ENCODE peak calls at places on chromosomes 11 and 22, in six cellular contexts. U is heart left ventricle, R is uterus, M is transverse colon, W is spleen, C is esophagus squamous epithelium. F is an unnamed sample.
A peak's percentile ranks its signal among the peaks of the same experiment; 100 is the strongest.

GRCh38 chr11:98455500-98456186 is 565.1 kb upstream of the CNTN5 start:
- DNase-seq in U (no peak), R (no peak), M (no peak), W (no peak), C (no peak), F (no peak)

GRCh38 chr11:126607374-126607773 is 251.9 kb downstream of the ST3GAL4 start:
- DNase-seq in U (peak; percentile 24), R (no peak), M (peak; percentile 25), W (no peak), C (no peak), F (no peak)

GRCh38 chr11:45663486-45664375 is 1.7 kb downstream of the CHST1 start:
- DNase-seq in U (no peak), R (no peak), M (no peak), W (no peak), C (no peak), F (no peak)

GRCh38 chr11:33899383-33900037 is 7.6 kb upstream of the LMO2 start:
- DNase-seq in U (peak; percentile 85), R (peak; percentile 85), M (peak; percentile 52), W (no peak), C (peak; percentile 11), F (peak; percentile 89)

GRCh38 chr11:94402355-94402754 is 1.1 kb upstream of the GPR83 start:
- DNase-seq in U (no peak), R (no peak), M (no peak), W (no peak), C (no peak), F (no peak)

GRCh38 chr22:27905638-27906037 is 13.4 kb downstream of the PITPNB start:
- DNase-seq in U (no peak), R (no peak), M (no peak), W (no peak), C (no peak), F (no peak)

GRCh38 chr11:16739326-16739875 is 954 bp downstream of the C11orf58 start:
- DNase-seq in U (no peak), R (no peak), M (no peak), W (no peak), C (no peak), F (no peak)

GRCh38 chr11:120130176-120130980 is 7.5 kb downstream of the TRIM29 start:
- DNase-seq in U (no peak), R (peak; percentile 10), M (peak; percentile 7), W (peak; percentile 40), C (no peak), F (peak; percentile 85)

GRCh38 chr11:12102588-12103410 is 7.6 kb upstream of the MICAL2 start:
- DNase-seq in U (no peak), R (no peak), M (no peak), W (no peak), C (no peak), F (no peak)

GRCh38 chr11:11757871-11758270 is 83.9 kb upstream of the USP47 start:
- DNase-seq in U (no peak), R (no peak), M (no peak), W (no peak), C (no peak), F (no peak)

GRCh38 chr11:85685820-85686459 is at the start of gene CCDC89:
- DNase-seq in U (peak; percentile 83), R (peak; percentile 83), M (peak; percentile 48), W (peak; percentile 64), C (peak; percentile 10), F (peak; percentile 82)

GRCh38 chr11:31725176-31725575 is 85.9 kb downstream of the PAX6 start:
- DNase-seq in U (no peak), R (no peak), M (no peak), W (no peak), C (no peak), F (no peak)

GRCh38 chr11:114169321-114169749 is 109.8 kb downstream of the ZBTB16 start:
- DNase-seq in U (no peak), R (peak; percentile 72), M (no peak), W (no peak), C (no peak), F (peak; percentile 93)

GRCh38 chr11:484616-485015 is 22.4 kb downstream of the RNH1 start:
- DNase-seq in U (no peak), R (no peak), M (no peak), W (no peak), C (no peak), F (no peak)

GRCh38 chr11:47523491-47524199 is 29.3 kb downstream of the CELF1 start:
- DNase-seq in U (peak; percentile 59), R (peak; percentile 40), M (no peak), W (no peak), C (no peak), F (peak; percentile 70)

GRCh38 chr11:121452609-121453150 is at the start of gene SORL1-AS1:
- DNase-seq in U (no peak), R (no peak), M (peak; percentile 45), W (no peak), C (no peak), F (no peak)

DNA sequence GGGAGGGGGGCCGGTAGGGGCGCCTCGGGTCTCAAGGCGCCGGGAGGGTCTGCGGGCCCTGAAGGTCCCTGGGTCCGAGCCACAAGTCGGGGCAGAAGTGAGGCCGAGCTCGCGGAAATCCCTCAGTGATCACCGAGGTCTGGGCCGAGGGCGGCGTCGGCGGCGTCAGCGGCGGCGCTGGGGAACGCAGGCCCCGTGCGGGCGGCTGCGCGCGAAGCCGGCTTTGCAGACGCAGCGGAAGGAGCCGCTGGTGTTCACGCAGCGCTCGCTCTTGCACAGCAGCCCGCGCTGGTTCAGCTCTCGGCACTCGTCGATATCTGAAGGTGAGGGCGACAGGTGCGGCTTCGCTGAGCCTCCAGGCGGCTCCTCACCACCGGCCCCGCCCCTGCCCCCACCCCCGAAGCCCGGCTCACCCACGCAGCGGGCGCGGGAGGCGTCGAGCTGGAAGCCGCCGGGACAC is 14.1 kb downstream of the SCYL1 start:
- DNase-seq in U (no peak), R (no peak), M (no peak), W (peak; percentile 81), C (no peak), F (no peak)
- TF ChIP-seq POLR2A in U (no peak), R (no peak), M (no peak), W (no peak), C (no peak), F (no peak)

GRCh38 chr11:118621898-118622375 is 14.5 kb downstream of the PHLDB1 start:
- DNase-seq in U (no peak), R (no peak), M (no peak), W (peak; percentile 53), C (no peak), F (no peak)
- TF ChIP-seq POLR2A in U (no peak), R (no peak), M (no peak), W (no peak), C (no peak), F (no peak)

DNA sequence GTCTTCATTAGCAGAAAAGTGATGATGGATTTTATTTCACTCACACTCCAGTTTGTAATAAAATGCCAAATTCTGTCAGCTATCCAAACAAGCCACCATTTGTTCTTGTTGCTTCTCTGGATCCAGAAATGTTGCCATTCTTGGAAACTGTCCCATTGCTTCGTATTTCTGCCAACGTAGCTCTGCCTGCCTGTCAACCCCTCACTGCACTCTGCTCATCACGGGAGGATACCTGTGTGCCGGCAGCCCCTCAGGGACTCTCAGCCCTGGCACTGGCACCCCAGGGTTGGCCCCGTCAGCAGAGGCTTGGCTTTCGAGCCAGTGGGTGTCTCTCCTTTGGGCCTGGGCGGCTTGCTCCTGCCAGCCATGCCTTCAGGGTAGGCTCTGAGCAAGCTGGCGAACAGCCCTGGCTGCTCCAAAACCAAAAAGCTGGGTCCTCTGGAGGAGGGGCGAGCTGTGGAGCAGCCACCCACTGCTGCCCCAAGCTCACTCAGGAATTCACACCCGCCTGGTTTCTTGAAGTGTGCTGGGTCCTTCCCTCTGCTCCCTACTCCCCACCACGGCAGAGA is 6.3 kb downstream of the YDJC start:
- DNase-seq in U (no peak), R (no peak), M (no peak), W (no peak), C (no peak), F (no peak)
- TF ChIP-seq POLR2A in U (no peak), R (no peak), M (no peak), W (no peak), C (no peak), F (no peak)

GRCh38 chr11:67269401-67270255 is 3.4 kb downstream of the GRK2 start:
- DNase-seq in U (no peak), R (peak; percentile 28), M (peak; percentile 73), W (peak; percentile 84), C (no peak), F (no peak)
- TF ChIP-seq POLR2A in U (no peak), R (no peak), M (no peak), W (no peak), C (no peak), F (no peak)

GRCh38 chr11:134542401-134543143 is 130.5 kb upstream of the B3GAT1 start:
- DNase-seq in U (peak; percentile 4), R (no peak), M (peak; percentile 62), W (no peak), C (no peak), F (no peak)
- TF ChIP-seq POLR2A in U (no peak), R (no peak), M (no peak), W (no peak), C (no peak), F (no peak)

GRCh38 chr11:66283461-66284105 is 5.4 kb downstream of the YIF1A start:
- DNase-seq in U (no peak), R (no peak), M (no peak), W (peak; percentile 75), C (no peak), F (no peak)

GRCh38 chr11:66284526-66285078 is 4.3 kb downstream of the YIF1A start:
- DNase-seq in U (no peak), R (no peak), M (no peak), W (no peak), C (no peak), F (no peak)

GRCh38 chr11:66281001-66281400 is 3.0 kb downstream of the CNIH2 start:
- DNase-seq in U (no peak), R (no peak), M (no peak), W (no peak), C (no peak), F (no peak)

GRCh38 chr11:66281776-66282467 is 3.9 kb downstream of the CNIH2 start:
- DNase-seq in U (no peak), R (no peak), M (no peak), W (peak; percentile 76), C (no peak), F (no peak)

GRCh38 chr11:66282468-66283455 is 4.8 kb downstream of the CNIH2 start:
- DNase-seq in U (peak; percentile 96), R (peak; percentile 95), M (peak; percentile 99), W (peak; percentile 100), C (peak; percentile 95), F (peak; percentile 99)
- TF ChIP-seq POLR2A in U (no peak), R (peak; percentile 35), M (no peak), W (no peak), C (no peak), F (no peak)